ENCODE peak calls at places on chromosomes 1 and 21, in eight cellular contexts. O, W, I, N, Z, B, T and L are unnamed samples.

GRCh38 chr1:203592728-203593127 is 33.9 kb upstream of the ATP2B4 start:
- DNase-seq in O (no peak), W (no peak), I (no peak), N (no peak), Z (no peak), B (no peak), T (no peak), L (no peak)

GRCh38 chr21:46000731-46001641 is 19.4 kb downstream of the COL6A1 start:
- DNase-seq in O (no peak), W (no peak), I (peak; percentile 56), N (no peak), Z (no peak), B (peak; percentile 47), T (no peak), L (no peak)

GRCh38 chr1:84505167-84506001 is 802 bp upstream of the SPATA1 start:
- DNase-seq in O (no peak), W (no peak), I (peak; percentile 64), N (no peak), Z (no peak), B (no peak), T (no peak), L (peak; percentile 33)

GRCh38 chr1:204915856-204916485 is 45.3 kb downstream of the NFASC start:
- DNase-seq in O (no peak), W (no peak), I (no peak), N (no peak), Z (no peak), B (no peak), T (no peak), L (no peak)

GRCh38 chr1:160260436-160261382 is 1.6 kb downstream of the DCAF8 start:
- DNase-seq in O (no peak), W (no peak), I (no peak), N (no peak), Z (no peak), B (no peak), T (no peak), L (no peak)

GRCh38 chr1:6935379-6936307 is 150.4 kb downstream of the CAMTA1 start:
- DNase-seq in O (no peak), W (no peak), I (no peak), N (no peak), Z (no peak), B (no peak), T (no peak), L (no peak)

GRCh38 chr1:8965121-8965820 is 19.6 kb downstream of the CA6 start:
- DNase-seq in O (no peak), W (no peak), I (no peak), N (no peak), Z (no peak), B (no peak), T (no peak), L (no peak)

GRCh38 chr1:177848577-177848976 is 121.3 kb downstream of the SEC16B start:
- DNase-seq in O (no peak), W (no peak), I (no peak), N (no peak), Z (no peak), B (no peak), T (no peak), L (no peak)

GRCh38 chr1:10045480-10046355 is 13.0 kb downstream of the UBE4B start:
- DNase-seq in O (no peak), W (no peak), I (no peak), N (no peak), Z (no peak), B (no peak), T (no peak), L (no peak)

GRCh38 chr1:169109561-169110134 is 3.2 kb downstream of the ATP1B1 start:
- DNase-seq in O (no peak), W (no peak), I (peak; percentile 87), N (peak; percentile 71), Z (no peak), B (peak; percentile 81), T (no peak), L (no peak)

GRCh38 chr1:172277277-172277676 is 143.2 kb upstream of the C1orf105 start:
- DNase-seq in O (no peak), W (no peak), I (no peak), N (no peak), Z (no peak), B (no peak), T (no peak), L (no peak)

GRCh38 chr1:154534263-154534844 is 24.1 kb downstream of the UBE2Q1 start:
- DNase-seq in O (no peak), W (peak; percentile 32), I (no peak), N (no peak), Z (no peak), B (no peak), T (no peak), L (no peak)

GRCh38 chr1:84253041-84253440 is 48.5 kb upstream of the SAMD13 start:
- DNase-seq in O (no peak), W (no peak), I (no peak), N (no peak), Z (no peak), B (no peak), T (no peak), L (no peak)

GRCh38 chr1:72177711-72178110 is 104.6 kb downstream of the NEGR1 start:
- DNase-seq in O (no peak), W (no peak), I (no peak), N (no peak), Z (no peak), B (no peak), T (no peak), L (no peak)

GRCh38 chr1:9872430-9873165 is 37.5 kb downstream of the CTNNBIP1 start:
- DNase-seq in O (no peak), W (no peak), I (no peak), N (no peak), Z (no peak), B (no peak), T (no peak), L (no peak)

GRCh38 chr1:96945509-96946084 is 224.0 kb downstream of the PTBP2 start:
- DNase-seq in O (no peak), W (no peak), I (no peak), N (no peak), Z (no peak), B (no peak), T (no peak), L (no peak)

GRCh38 chr21:32472890-32473765 is 60.6 kb downstream of the EVA1C start:
- DNase-seq in O (no peak), W (no peak), I (no peak), N (no peak), Z (no peak), B (no peak), T (peak; percentile 27), L (no peak)

GRCh38 chr1:6030547-6031261 is 15.0 kb upstream of the KCNAB2 start:
- DNase-seq in O (no peak), W (no peak), I (no peak), N (no peak), Z (no peak), B (no peak), T (no peak), L (no peak)

DNA sequence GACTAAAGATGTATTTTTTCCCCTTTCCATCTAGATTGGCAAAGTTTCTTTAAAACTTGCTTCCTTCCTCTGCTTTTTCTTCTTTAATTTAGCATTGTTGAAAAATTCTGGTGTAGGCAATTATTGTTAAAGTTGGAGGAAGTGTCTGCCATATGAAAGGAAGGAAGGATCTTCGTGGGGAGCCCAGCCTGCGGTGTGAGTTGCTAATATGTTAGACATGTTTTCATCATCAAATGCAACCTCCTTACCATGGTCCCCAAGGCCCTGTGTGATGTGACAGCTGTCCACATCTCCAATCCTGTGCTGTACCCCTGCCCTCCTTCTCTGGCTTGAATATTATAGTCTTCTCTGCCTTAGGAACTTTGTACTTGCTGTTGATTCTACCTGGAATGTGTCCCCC is 81.0 kb upstream of the ZBTB18 start:
- DNase-seq in O (no peak), W (no peak), I (no peak), N (no peak), Z (no peak), B (no peak), T (no peak), L (no peak)
- H3K9me3 ChIP-seq in O (no peaks in the 10 kb centered on the region), W (no peaks in the 10 kb centered on the region), I (no peaks in the 10 kb centered on the region), N (no peaks in the 10 kb centered on the region), Z (no peaks in the 10 kb centered on the region), B (no peaks in the 10 kb centered on the region), T (no peaks in the 10 kb centered on the region), L (no peaks in the 10 kb centered on the region)

GRCh38 chr21:36319767-36320420 is at the start of gene MORC3:
- DNase-seq in O (peak; percentile 96), W (peak; percentile 99), I (peak; percentile 97), N (peak; percentile 95), Z (peak; percentile 96), B (peak; percentile 98), T (peak; percentile 99), L (peak; percentile 98)

GRCh38 chr21:36323032-36323431 is 3.0 kb downstream of the MORC3 start:
- DNase-seq in O (no peak), W (no peak), I (peak; percentile 56), N (no peak), Z (no peak), B (no peak), T (no peak), L (no peak)

GRCh38 chr21:36322083-36322424 is 2.1 kb downstream of the MORC3 start:
- DNase-seq in O (no peak), W (no peak), I (no peak), N (no peak), Z (no peak), B (no peak), T (no peak), L (no peak)

GRCh38 chr21:36320421-36321324 is 676 bp downstream of the MORC3 start:
- DNase-seq in O (peak; percentile 39), W (no peak), I (peak; percentile 66), N (no peak), Z (peak; percentile 14), B (peak; percentile 70), T (peak; percentile 87), L (no peak)

GRCh38 chr21:36321325-36322082 is 1.5 kb downstream of the MORC3 start:
- DNase-seq in O (no peak), W (peak; percentile 43), I (peak; percentile 57), N (no peak), Z (no peak), B (no peak), T (no peak), L (no peak)
- H3K9me3 ChIP-seq in O (no peaks in the 10 kb centered on the region), W (no peaks in the 10 kb centered on the region), I (no peaks in the 10 kb centered on the region), N (no peaks in the 10 kb centered on the region), Z (no peaks in the 10 kb centered on the region), B (no peaks in the 10 kb centered on the region), T (no peaks in the 10 kb centered on the region), L (no peaks in the 10 kb centered on the region)

GRCh38 chr1:152942161-152942560 is 4.8 kb upstream of the SPRR5 start:
- DNase-seq in O (no peak), W (no peak), I (no peak), N (no peak), Z (no peak), B (no peak), T (no peak), L (no peak)
- H3K9me3 ChIP-seq in O (no peaks in the 10 kb centered on the region), W (no peaks in the 10 kb centered on the region), I (no peaks in the 10 kb centered on the region), N (no peaks in the 10 kb centered on the region), Z (no peaks in the 10 kb centered on the region), B (no peaks in the 10 kb centered on the region), T (no peaks in the 10 kb centered on the region), L (no peaks in the 10 kb centered on the region)

GRCh38 chr21:27164208-27165172 is 197.6 kb upstream of the ADAMTS5 start:
- DNase-seq in O (no peak), W (no peak), I (no peak), N (no peak), Z (no peak), B (no peak), T (no peak), L (no peak)

GRCh38 chr21:27171704-27172103 is 204.8 kb upstream of the ADAMTS5 start:
- DNase-seq in O (no peak), W (no peak), I (no peak), N (no peak), Z (no peak), B (peak; percentile 32), T (no peak), L (no peak)

GRCh38 chr21:27173052-27173451 is 206.2 kb upstream of the ADAMTS5 start:
- DNase-seq in O (no peak), W (no peak), I (no peak), N (no peak), Z (no peak), B (no peak), T (no peak), L (no peak)

GRCh38 chr21:27168084-27168483 is 201.2 kb upstream of the ADAMTS5 start:
- DNase-seq in O (no peak), W (no peak), I (no peak), N (no peak), Z (no peak), B (no peak), T (no peak), L (no peak)
- H3K9me3 ChIP-seq in O (no peaks in the 10 kb centered on the region), W (no peaks in the 10 kb centered on the region), I (no peaks in the 10 kb centered on the region), N (no peaks in the 10 kb centered on the region), Z (no peaks in the 10 kb centered on the region), B (no peaks in the 10 kb centered on the region), T (no peaks in the 10 kb centered on the region), L (no peaks in the 10 kb centered on the region)